ENCODE peak calls at places on chromosomes 16 and 17, in eight cellular contexts. O is tibial nerve, L is psoas muscle, D is Peyer's patch, H is mesendoderm, I is lung, P is stomach, A is uterus. S is an unnamed sample.

GRCh38 chr17:48840441-48840840 is 9.6 kb downstream of the CALCOCO2 start:
- DNase-seq in O (no peak), L (no peak), D (no peak), H (no peak), I (no peak), P (no peak), A (no peak), S (no peak)

GRCh38 chr17:27294689-27295630 is 1.0 kb downstream of the WSB1 start:
- DNase-seq in O (peak; percentile 81), L (no peak), D (no peak), H (peak; percentile 84), I (peak; percentile 69), P (peak; percentile 61), A (peak; percentile 52), S (peak; percentile 61)

GRCh38 chr16:85716680-85717038 is 27.9 kb upstream of the GINS2 start:
- DNase-seq in O (no peak), L (no peak), D (no peak), H (no peak), I (no peak), P (no peak), A (no peak), S (no peak)

GRCh38 chr17:70059076-70059475 is 15.9 kb upstream of the KCNJ16 start:
- DNase-seq in O (no peak), L (no peak), D (no peak), H (no peak), I (no peak), P (no peak), A (no peak), S (no peak)

GRCh38 chr16:86303787-86304685 is 206.3 kb upstream of the FOXF1 start:
- DNase-seq in O (no peak), L (peak; percentile 45), D (peak; percentile 55), H (no peak), I (no peak), P (no peak), A (peak; percentile 73), S (no peak)

GRCh38 chr17:29115906-29116651 is 64.1 kb downstream of the MYO18A start:
- DNase-seq in O (no peak), L (no peak), D (no peak), H (peak; percentile 89), I (peak; percentile 34), P (no peak), A (no peak), S (no peak)

GRCh38 chr17:29291163-29291752 is 2.7 kb downstream of the NUFIP2 start:
- DNase-seq in O (peak; percentile 57), L (no peak), D (no peak), H (peak; percentile 72), I (no peak), P (no peak), A (no peak), S (no peak)

GRCh38 chr16:17798721-17799120 is 328.0 kb upstream of the XYLT1 start:
- DNase-seq in O (no peak), L (no peak), D (no peak), H (no peak), I (no peak), P (no peak), A (no peak), S (no peak)

GRCh38 chr16:21163576-21163975 is 5.1 kb downstream of the LDAF1 start:
- DNase-seq in O (no peak), L (no peak), D (no peak), H (no peak), I (no peak), P (no peak), A (no peak), S (no peak)

GRCh38 chr16:50195756-50196155 is 42.6 kb downstream of the TENT4B start:
- DNase-seq in O (no peak), L (no peak), D (no peak), H (no peak), I (no peak), P (no peak), A (no peak), S (no peak)

GRCh38 chr16:29023279-29024278 is 38.7 kb downstream of the LAT start:
- DNase-seq in O (no peak), L (no peak), D (no peak), H (no peak), I (no peak), P (no peak), A (no peak), S (no peak)

GRCh38 chr17:54117452-54117851 is 294.7 kb downstream of the KIF2B start:
- DNase-seq in O (no peak), L (no peak), D (no peak), H (no peak), I (no peak), P (no peak), A (no peak), S (no peak)

GRCh38 chr16:13835935-13836334 is 84.0 kb upstream of the ERCC4 start:
- DNase-seq in O (no peak), L (no peak), D (no peak), H (no peak), I (no peak), P (no peak), A (no peak), S (no peak)

GRCh38 chr17:16491703-16492612 is at the start of gene LRRC75A:
- DNase-seq in O (no peak), L (peak; percentile 62), D (peak; percentile 80), H (peak; percentile 58), I (no peak), P (peak; percentile 59), A (peak; percentile 65), S (peak; percentile 64)

GRCh38 chr16:59683709-59684108 is 949.6 kb upstream of the GOT2 start:
- DNase-seq in O (no peak), L (no peak), D (no peak), H (no peak), I (no peak), P (no peak), A (no peak), S (no peak)

GRCh38 chr17:73349138-73349537 is 37.3 kb upstream of the CDC42EP4 start:
- DNase-seq in O (no peak), L (no peak), D (no peak), H (peak; percentile 34), I (no peak), P (no peak), A (no peak), S (no peak)

GRCh38 chr16:66152841-66153525 is 213.5 kb upstream of the CDH5 start:
- DNase-seq in O (no peak), L (no peak), D (no peak), H (no peak), I (no peak), P (no peak), A (no peak), S (no peak)
- H3K4me1 ChIP-seq in O (no peaks in the 10 kb centered on the region), L (peaks cover 3% of the 10 kb centered on the region), D (no peaks in the 10 kb centered on the region), H (no peaks in the 10 kb centered on the region), I (no peaks in the 10 kb centered on the region), P (no peaks in the 10 kb centered on the region), A (peaks cover 4% of the 10 kb centered on the region), S (no peaks in the 10 kb centered on the region)

GRCh38 chr16:27326738-27327585 is 13.2 kb downstream of the IL4R start:
- DNase-seq in O (peak; percentile 85), L (peak; percentile 87), D (peak; percentile 67), H (peak; percentile 99), I (peak; percentile 83), P (peak; percentile 71), A (peak; percentile 87), S (peak; percentile 92)
- H3K4me1 ChIP-seq in O (peaks cover 24% of the 10 kb centered on the region), L (peaks cover 10% of the 10 kb centered on the region), D (peaks cover 13% of the 10 kb centered on the region), H (peaks cover 30% of the 10 kb centered on the region), I (no peaks in the 10 kb centered on the region), P (peaks cover 100% of the 10 kb centered on the region), A (peaks cover 29% of the 10 kb centered on the region), S (no peaks in the 10 kb centered on the region)

DNA sequence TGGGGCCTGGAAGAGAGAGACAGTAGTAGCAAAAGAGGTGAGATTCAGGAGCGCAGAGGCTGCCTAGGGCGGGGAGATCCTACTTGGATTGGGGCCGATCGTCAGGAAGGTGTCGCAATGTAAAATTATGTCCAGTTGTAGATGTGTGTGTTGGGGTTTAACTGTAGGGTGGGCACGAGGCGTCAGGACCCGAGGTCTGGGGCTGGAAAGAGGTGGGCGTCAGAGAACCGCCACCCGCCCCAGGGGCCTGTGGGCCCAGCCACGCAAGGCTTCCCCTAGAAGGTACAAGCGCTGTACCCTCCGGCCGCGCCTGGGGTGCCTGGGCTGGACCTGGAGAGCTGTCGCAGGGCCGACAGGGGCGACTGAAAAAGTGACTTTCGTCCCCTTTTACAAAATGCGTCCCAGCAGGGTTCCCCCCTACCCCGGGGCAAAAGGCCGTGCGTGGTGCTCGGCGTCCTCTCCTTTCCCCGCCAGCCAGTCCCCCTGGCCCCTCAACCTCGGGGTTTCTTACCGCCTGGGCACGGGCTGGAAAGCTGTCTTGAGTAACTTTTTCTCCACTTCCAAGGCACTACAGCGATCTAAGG is 2.8 kb downstream of the IRX3 start:
- DNase-seq in O (no peak), L (no peak), D (no peak), H (no peak), I (no peak), P (no peak), A (no peak), S (no peak)
- H3K4me1 ChIP-seq in O (peaks cover 20% of the 10 kb centered on the region), L (no peaks in the 10 kb centered on the region), D (no peaks in the 10 kb centered on the region), H (no peaks in the 10 kb centered on the region), I (no peaks in the 10 kb centered on the region), P (peaks cover 71% of the 10 kb centered on the region), A (peaks cover 26% of the 10 kb centered on the region), S (no peaks in the 10 kb centered on the region)

GRCh38 chr17:75737133-75737962 is 16.1 kb downstream of the ITGB4 start:
- DNase-seq in O (no peak), L (no peak), D (no peak), H (no peak), I (no peak), P (no peak), A (no peak), S (peak; percentile 47)
- H3K4me1 ChIP-seq in O (no peaks in the 10 kb centered on the region), L (no peaks in the 10 kb centered on the region), D (peaks cover 4% of the 10 kb centered on the region), H (no peaks in the 10 kb centered on the region), I (no peaks in the 10 kb centered on the region), P (peaks cover 6% of the 10 kb centered on the region), A (no peaks in the 10 kb centered on the region), S (no peaks in the 10 kb centered on the region)

GRCh38 chr16:27432600-27432957 is 30.6 kb downstream of the IL21R start:
- DNase-seq in O (no peak), L (no peak), D (no peak), H (peak; percentile 83), I (peak; percentile 6), P (no peak), A (no peak), S (no peak)

GRCh38 chr16:27431773-27432599 is 30.0 kb downstream of the IL21R start:
- DNase-seq in O (no peak), L (no peak), D (no peak), H (peak; percentile 50), I (peak; percentile 17), P (peak; percentile 21), A (no peak), S (peak; percentile 42)

GRCh38 chr16:27429981-27430441 is 28.0 kb downstream of the IL21R start:
- DNase-seq in O (no peak), L (no peak), D (no peak), H (no peak), I (peak; percentile 24), P (peak; percentile 21), A (no peak), S (peak; percentile 71)

GRCh38 chr16:27430512-27430911 is 28.5 kb downstream of the IL21R start:
- DNase-seq in O (no peak), L (no peak), D (no peak), H (no peak), I (no peak), P (no peak), A (no peak), S (no peak)

DNA sequence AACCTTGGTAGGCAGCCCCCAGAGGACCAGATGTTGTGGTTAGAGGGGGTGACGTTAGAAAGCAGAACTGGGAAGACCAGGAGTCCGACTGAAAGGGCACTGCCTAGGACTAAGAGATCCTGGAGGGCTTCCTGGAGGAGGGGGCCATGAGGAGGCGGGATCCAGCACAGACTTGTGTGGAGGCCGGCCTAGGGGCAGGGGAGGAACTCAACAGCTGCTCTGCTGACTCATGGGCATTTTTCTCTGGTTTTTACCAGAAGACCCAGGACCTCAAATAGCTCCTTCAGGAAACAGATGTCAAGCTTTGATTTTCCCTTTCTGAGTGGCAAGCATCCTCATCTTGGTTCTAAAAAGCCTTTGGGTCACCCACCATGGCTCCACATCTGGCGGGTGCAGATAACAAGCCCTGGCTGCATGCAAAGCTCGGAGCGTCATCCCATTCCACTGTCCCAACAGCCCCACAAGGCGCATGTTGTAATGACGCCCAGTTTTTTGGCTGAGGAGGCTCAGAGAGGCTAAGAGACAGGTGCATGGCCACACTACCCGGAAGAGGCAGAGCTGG is 29.0 kb downstream of the IL21R start:
- DNase-seq in O (no peak), L (no peak), D (no peak), H (peak; percentile 21), I (peak; percentile 18), P (peak; percentile 13), A (no peak), S (no peak)
- H3K4me1 ChIP-seq in O (no peaks in the 10 kb centered on the region), L (no peaks in the 10 kb centered on the region), D (no peaks in the 10 kb centered on the region), H (peaks cover 2% of the 10 kb centered on the region), I (no peaks in the 10 kb centered on the region), P (no peaks in the 10 kb centered on the region), A (no peaks in the 10 kb centered on the region), S (no peaks in the 10 kb centered on the region)

S was measured in aorta.